ENCODE peak calls at places on chromosomes 2 and 18, in eight cellular contexts. X is SK-N-SH, B is K562, S is GM23338, V is suprapubic skin, K is HCT116, Q is transverse colon, G is stomach. U is an unnamed sample. For H3K4me1, the result is how much of the 10 kb centered on the place peaks cover.

GRCh38 chr2:198928026-198928425 is 529.7 kb downstream of the SATB2 start:
- DNase-seq in X (no peak), B (no peak), S (no peak), V (no peak), K (no peak), Q (no peak), G (no peak), U (no peak)

GRCh38 chr2:61436092-61436491 is 34.8 kb downstream of the USP34 start:
- DNase-seq in X (no peak), B (no peak), S (no peak), V (no peak), K (no peak), Q (no peak), G (no peak), U (no peak)

GRCh38 chr18:75474332-75474731 is 46.8 kb upstream of the SMIM21 start:
- DNase-seq in X (no peak), B (no peak), S (no peak), V (no peak), K (no peak), Q (no peak), G (no peak), U (no peak)

GRCh38 chr2:202460119-202460518 is 84.0 kb downstream of the BMPR2 start:
- DNase-seq in X (no peak), B (no peak), S (no peak), V (no peak), K (no peak), Q (no peak), G (no peak), U (no peak)

GRCh38 chr2:22817197-22817596 is 567.8 kb upstream of the KLHL29 start:
- DNase-seq in X (no peak), B (no peak), S (no peak), V (no peak), K (no peak), Q (no peak), G (no peak), U (no peak)

GRCh38 chr2:178266445-178266844 is 72.1 kb downstream of the OSBPL6 start:
- DNase-seq in X (no peak), B (no peak), S (no peak), V (no peak), K (no peak), Q (no peak), G (no peak), U (no peak)

GRCh38 chr2:237444026-237444425 is 30.1 kb upstream of the COL6A3 start:
- DNase-seq in X (no peak), B (no peak), S (no peak), V (no peak), K (no peak), Q (no peak), G (no peak), U (no peak)

GRCh38 chr2:201084863-201085262 is 13.1 kb downstream of the NDUFB3 start:
- DNase-seq in X (peak), B (no peak), S (no peak), V (no peak), K (no peak), Q (no peak), G (no peak), U (no peak)

GRCh38 chr2:173043466-173043865 is 32.2 kb upstream of the MAP3K20 start:
- DNase-seq in X (no peak), B (no peak), S (no peak), V (no peak), K (no peak), Q (no peak), G (peak), U (peak)

GRCh38 chr18:4444306-4444705 is 10.8 kb downstream of the DLGAP1 start:
- DNase-seq in X (no peak), B (no peak), S (no peak), V (no peak), K (no peak), Q (no peak), G (no peak), U (no peak)

GRCh38 chr2:189024861-189025618 is 50.9 kb downstream of the COL3A1 start:
- DNase-seq in X (no peak), B (peak), S (peak), V (no peak), K (peak), Q (no peak), G (no peak), U (no peak)
- TF ChIP-seq CTCF in X (peak), B (no peak), S (peak), V (no peak), K (peak), Q (no peak), G (no peak), U (no peak)

DNA sequence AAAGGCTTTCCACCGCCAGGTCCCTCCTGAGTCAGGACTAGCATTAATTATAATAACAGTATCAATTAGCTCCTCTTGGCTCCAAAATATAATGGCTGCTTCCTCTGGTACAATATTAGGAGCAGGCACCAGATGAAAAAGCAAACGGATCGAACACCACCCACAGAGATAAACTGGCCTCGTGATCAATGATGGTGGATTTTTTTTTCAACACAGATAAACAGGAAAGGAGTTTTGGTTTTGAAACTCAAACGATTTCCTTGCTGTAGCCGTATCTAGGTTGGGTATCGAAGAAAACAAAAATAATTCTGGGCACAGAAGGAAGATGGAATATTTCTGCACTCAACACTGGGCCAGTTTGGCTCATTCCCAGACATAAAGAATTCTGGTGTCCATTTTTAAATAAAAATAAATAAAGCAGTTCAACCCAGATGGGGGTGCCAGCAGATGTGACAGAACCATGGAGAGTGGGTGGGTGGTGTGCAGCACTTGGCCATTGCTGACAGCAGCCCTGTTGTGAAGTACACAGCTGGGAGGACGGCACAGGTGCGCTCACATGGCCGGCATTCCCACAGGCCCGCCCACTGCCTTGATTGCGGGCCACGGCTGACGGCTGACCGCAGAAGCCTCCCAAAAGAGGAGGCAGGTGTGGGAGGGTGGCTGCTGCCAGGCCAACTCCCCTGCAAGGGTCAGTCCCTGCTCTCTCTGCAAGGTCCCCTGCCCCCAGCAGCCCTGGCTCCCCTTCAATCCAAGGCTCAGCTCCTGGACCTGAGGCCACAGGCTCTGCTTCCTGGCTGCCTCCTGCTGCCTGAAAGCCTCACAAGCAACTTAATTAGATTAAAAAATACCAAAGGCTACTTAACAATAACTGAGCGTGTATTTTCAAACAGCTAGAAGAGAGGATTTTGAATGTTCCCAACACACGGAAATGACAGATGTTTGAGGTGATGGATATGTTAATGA is 351.9 kb upstream of the ID2 start:
- DNase-seq in X (no peak), B (no peak), S (no peak), V (no peak), K (no peak), Q (no peak), G (no peak), U (no peak)
- H3K4me1 ChIP-seq in X (under half), B (under half), S (under half), V (under half), K (under half), Q (under half), G (under half), U (under half)

GRCh38 chr2:96534701-96535181 is 1.8 kb upstream of the ARID5A start:
- DNase-seq in X (peak), B (no peak), S (no peak), V (peak), K (no peak), Q (no peak), G (no peak), U (peak)
- TF ChIP-seq POLR2AphosphoS5 in X (no peak), B (no peak), S (no peak), V (no peak), K (no peak), Q (no peak), G (no peak), U (peak)

GRCh38 chr18:48749768-48750167 is 201.0 kb downstream of the SMAD7 start:
- DNase-seq in X (no peak), B (no peak), S (no peak), V (peak), K (no peak), Q (no peak), G (no peak), U (no peak)
- TF ChIP-seq CTCF in X (no peak), B (no peak), S (no peak), V (no peak), K (no peak), Q (no peak), G (no peak), U (no peak)

GRCh38 chr2:140473851-140474250 is 1657.0 kb downstream of the LRP1B start:
- DNase-seq in X (no peak), B (no peak), S (no peak), V (no peak), K (no peak), Q (no peak), G (no peak), U (no peak)
- H3K4me1 ChIP-seq in X (under half), B (under half), S (under half), V (under half), K (under half), Q (under half), G (under half), U (under half)

GRCh38 chr2:71277536-71278103 is 50.7 kb upstream of the PAIP2B start:
- DNase-seq in X (peak), B (no peak), S (peak), V (no peak), K (peak), Q (peak), G (no peak), U (no peak)

GRCh38 chr2:71275939-71276310 is 49.0 kb upstream of the PAIP2B start:
- DNase-seq in X (no peak), B (no peak), S (no peak), V (no peak), K (no peak), Q (no peak), G (no peak), U (no peak)

GRCh38 chr2:71277159-71277498 is 50.2 kb upstream of the PAIP2B start:
- DNase-seq in X (no peak), B (no peak), S (no peak), V (no peak), K (no peak), Q (no peak), G (no peak), U (no peak)

GRCh38 chr2:71281950-71282349 is 49.6 kb upstream of the ZNF638 start:
- DNase-seq in X (no peak), B (no peak), S (no peak), V (no peak), K (no peak), Q (no peak), G (no peak), U (no peak)

GRCh38 chr2:71276311-71277158 is 49.6 kb upstream of the PAIP2B start:
- DNase-seq in X (peak), B (peak), S (peak), V (peak), K (peak), Q (peak), G (peak), U (peak)
- TF ChIP-seq POLR2AphosphoS5 in X (peak), B (no peak), S (peak), V (no peak), K (peak), Q (peak), G (peak), U (peak)

U was measured in prostate gland.